ENCODE peak calls at places on chromosomes 16 and 17, in ten cellular contexts. K, L, H, U, A, Y, G, P, W and D are unnamed samples.
A peak's percentile ranks its signal among the peaks of the same experiment; 100 is the strongest.

GRCh38 chr17:51346218-51346982 is 86.1 kb downstream of the UTP18 start:
- DNase-seq in W (no peak), A (no peak), U (peak; percentile 58), P (no peak), L (no peak), H (no peak), Y (no peak), G (no peak), K (no peak), D (no peak)

GRCh38 chr16:22789281-22789945 is 24.5 kb upstream of the HS3ST2 start:
- DNase-seq in A (no peak), H (no peak), Y (no peak), L (no peak), K (no peak), W (peak; percentile 20), U (peak; percentile 18), P (peak; percentile 66), G (no peak), D (no peak)

GRCh38 chr17:78112508-78113471 is 15.8 kb downstream of the TMC6 start:
- DNase-seq in P (peak; percentile 12), K (no peak), Y (peak; percentile 73), U (peak; percentile 89), W (peak; percentile 29), A (peak; percentile 82), G (peak; percentile 13), H (peak; percentile 84), L (peak; percentile 91), D (no peak)

GRCh38 chr17:80892900-80893603 is 98.6 kb upstream of the CHMP6 start:
- DNase-seq in P (no peak), L (no peak), H (no peak), Y (peak; percentile 41), A (no peak), U (no peak), K (no peak), G (peak; percentile 79), W (peak; percentile 20), D (no peak)

GRCh38 chr17:50785942-50786570 is 18.7 kb upstream of the ANKRD40CL start:
- DNase-seq in G (peak; percentile 90), W (peak; percentile 64), K (peak; percentile 8), U (no peak), L (no peak), P (peak; percentile 33), A (no peak), Y (no peak), H (peak; percentile 47), D (peak; percentile 52)

GRCh38 chr16:69848635-69849545 is 86.8 kb downstream of the WWP2 start:
- DNase-seq in P (peak; percentile 86), U (no peak), K (peak; percentile 76), L (no peak), G (peak; percentile 96), H (peak; percentile 88), Y (no peak), W (peak; percentile 97), A (peak; percentile 97), D (no peak)

GRCh38 chr17:32445075-32445427 is 741 bp downstream of the PSMD11 start:
- DNase-seq in L (no peak), K (no peak), A (no peak), G (peak; percentile 71), U (peak; percentile 44), W (peak; percentile 51), P (peak; percentile 60), Y (peak; percentile 61), H (no peak), D (no peak)

GRCh38 chr16:10988164-10988803 is 43.9 kb downstream of the CLEC16A start:
- DNase-seq in A (no peak), Y (no peak), U (peak; percentile 40), G (no peak), K (no peak), W (no peak), L (no peak), H (no peak), P (no peak), D (no peak)

GRCh38 chr16:27486760-27487159 is 63.0 kb downstream of the GTF3C1 start:
- DNase-seq in W (no peak), L (no peak), A (no peak), Y (no peak), H (no peak), G (no peak), K (no peak), P (no peak), U (no peak), D (no peak)

GRCh38 chr16:27485811-27486210 is 63.9 kb downstream of the GTF3C1 start:
- DNase-seq in W (no peak), P (no peak), L (no peak), U (no peak), H (no peak), Y (no peak), K (no peak), A (no peak), G (no peak), D (no peak)

GRCh38 chr16:27486344-27486743 is 63.4 kb downstream of the GTF3C1 start:
- DNase-seq in Y (no peak), L (no peak), G (no peak), K (no peak), W (no peak), H (no peak), U (no peak), P (no peak), A (no peak), D (no peak)

GRCh38 chr16:27483624-27484023 is 66.1 kb downstream of the GTF3C1 start:
- DNase-seq in G (no peak), P (no peak), H (no peak), U (no peak), L (no peak), W (no peak), K (no peak), A (no peak), Y (no peak), D (no peak)

DNA sequence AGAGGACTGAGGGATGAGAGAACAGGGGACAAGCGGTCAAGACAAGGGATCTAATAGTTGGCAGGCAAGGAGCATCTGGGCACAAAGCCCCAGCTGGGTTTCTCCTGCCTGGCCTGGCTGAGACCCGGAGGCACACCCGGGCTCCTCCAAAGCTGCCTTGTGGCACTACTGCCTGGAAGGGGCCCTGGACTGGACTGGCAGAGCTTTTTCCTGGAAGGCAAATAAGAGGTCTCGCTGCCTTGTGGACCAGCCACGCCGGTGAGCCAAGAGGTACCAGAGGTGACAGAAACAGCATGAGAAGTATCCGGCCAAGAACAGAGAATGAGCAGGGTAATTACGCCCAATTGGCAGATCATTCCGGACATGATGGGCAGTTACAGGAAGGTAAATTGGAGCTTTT is 64.6 kb downstream of the GTF3C1 start:
- DNase-seq in U (no peak), G (no peak), Y (no peak), W (no peak), P (no peak), K (no peak), H (no peak), L (no peak), A (no peak), D (no peak)
- TF ChIP-seq CTCF in U (no peak), G (no peak), Y (no peak), W (no peak), P (no peak), K (no peak), H (no peak), L (no peak), A (no peak), D (no peak)

DNA sequence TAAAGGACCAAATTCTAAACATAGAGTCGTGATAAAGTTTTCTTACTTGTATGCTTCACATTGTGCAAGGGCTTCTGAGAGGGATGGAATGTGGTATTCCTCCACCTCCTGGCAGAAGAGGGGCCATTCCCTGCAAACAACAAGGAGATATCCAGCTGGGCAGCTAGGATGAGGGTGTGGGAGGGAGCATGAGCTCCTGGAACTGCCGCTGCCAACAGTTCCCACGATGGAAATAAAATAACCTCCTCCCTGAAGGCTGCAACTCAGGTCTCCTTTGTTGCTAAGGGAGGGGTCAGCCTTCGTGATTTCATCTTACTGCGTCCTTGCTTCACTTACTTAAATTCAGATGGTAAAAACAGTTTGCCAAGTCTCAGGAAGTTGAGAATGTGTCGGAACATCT is 15.6 kb downstream of the PLEKHG4 start:
- DNase-seq in P (no peak), W (peak; percentile 53), A (no peak), U (no peak), Y (no peak), G (peak; percentile 69), K (peak; percentile 65), H (no peak), L (no peak), D (no peak)
- TF ChIP-seq CTCF in P (no peak), W (peak; percentile 6), A (no peak), U (no peak), Y (no peak), G (peak; percentile 38), K (peak; percentile 44), H (no peak), L (no peak), D (no peak)

DNA sequence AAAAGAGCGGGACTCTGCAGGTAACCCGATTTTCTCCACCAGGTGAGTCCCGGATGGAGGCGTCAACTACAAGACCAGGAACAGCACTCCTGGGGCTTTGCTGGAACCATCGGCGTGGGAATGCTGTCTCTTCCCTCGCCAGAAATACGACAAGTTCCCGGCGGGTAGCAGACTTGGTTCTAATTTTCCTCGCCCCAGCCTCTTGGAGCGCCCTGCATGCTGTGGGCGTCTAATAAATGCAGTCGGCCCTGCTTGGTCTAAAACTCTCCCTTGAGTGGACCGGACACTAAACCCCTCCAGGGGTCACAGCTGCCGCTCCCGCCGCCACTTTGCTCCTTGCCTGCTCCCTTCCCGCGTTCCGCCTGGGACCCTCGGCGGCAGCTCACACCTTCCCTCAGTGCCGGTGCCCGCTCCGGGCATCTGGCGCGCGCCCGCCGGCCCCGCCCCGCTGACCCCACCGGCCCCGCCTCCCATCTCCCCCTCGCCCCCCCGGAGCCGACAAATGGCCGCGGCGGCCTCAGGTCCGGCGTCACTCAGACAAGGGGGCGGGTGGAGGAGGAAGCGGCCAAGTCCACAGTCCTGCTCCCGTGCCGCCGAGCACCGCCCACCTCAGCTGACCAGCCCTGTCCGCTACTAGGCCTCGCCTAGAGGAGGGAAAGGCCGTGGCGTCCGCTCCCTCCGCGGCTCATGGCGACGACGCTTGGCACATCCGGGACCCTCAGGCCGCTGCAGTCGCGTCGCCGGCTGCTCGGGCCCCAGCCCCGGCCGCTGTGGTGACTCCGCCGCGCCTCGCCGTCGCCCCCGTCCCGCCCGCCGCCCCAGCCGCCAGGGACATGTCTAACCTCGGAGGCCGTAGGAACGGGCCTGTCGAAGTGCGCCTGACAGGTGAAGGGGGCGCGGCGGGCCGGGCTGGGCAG is 65.8 kb downstream of the KPNA2 start:
- DNase-seq in W (peak; percentile 94), P (peak; percentile 93), Y (peak; percentile 97), K (peak; percentile 42), G (peak; percentile 93), U (peak; percentile 95), A (peak; percentile 96), H (peak; percentile 97), L (peak; percentile 87), D (peak; percentile 82)
- TF ChIP-seq CTCF in W (no peak), P (no peak), Y (no peak), K (no peak), G (no peak), U (no peak), A (no peak), H (no peak), L (no peak), D (no peak)

DNA sequence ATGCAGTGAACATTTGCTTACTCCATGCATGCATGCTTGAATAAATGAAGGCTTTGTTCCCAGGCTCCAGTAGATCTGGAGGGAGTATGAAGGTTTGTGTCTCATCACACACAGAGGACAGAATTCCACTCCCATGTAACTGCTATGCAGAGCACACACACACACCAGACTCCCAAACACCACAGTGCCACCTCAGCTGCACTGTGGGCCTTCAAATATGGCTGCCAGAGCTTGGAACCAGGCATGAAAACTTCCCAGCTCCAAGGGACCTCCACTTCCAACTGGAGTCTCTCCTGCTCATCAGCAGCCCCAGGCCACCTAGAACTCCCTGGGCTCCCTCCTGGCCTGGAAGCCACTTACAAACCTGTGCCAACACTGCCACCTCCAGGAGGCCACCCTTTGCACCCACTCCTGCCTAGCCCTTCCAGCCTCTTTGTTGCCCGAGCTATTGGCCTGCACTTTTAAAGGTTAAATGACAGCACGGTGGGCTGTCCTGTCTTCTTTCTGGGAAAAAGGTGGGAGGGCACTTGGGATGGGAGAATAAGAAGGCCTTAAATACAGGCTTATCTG is 151.2 kb downstream of the ZNF423 start:
- DNase-seq in A (no peak), Y (no peak), P (no peak), G (no peak), U (no peak), W (no peak), H (no peak), L (no peak), K (no peak), D (no peak)
- TF ChIP-seq CTCF in A (no peak), Y (no peak), P (no peak), G (peak; percentile 18), U (no peak), W (no peak), H (no peak), L (no peak), K (peak; percentile 16), D (no peak)